ENCODE peak calls at places on chromosome 2, in ten cellular contexts. V is BJ; Y is posterior cingulate gyrus; B is tibial nerve; X is Kasumi-1; A is dermis blood vessel endothelial cell; Q is NCI-H187 treated with DMSO at 0.1 percent for 48 hours; S is adrenal gland; D is stimulated activated CD8-positive, alpha-beta memory T cell treated with anti-CD3 and anti-CD28 coated beads, Interleukin-15, amount 100 ng/mL, for 48 hours; P is CD8-positive, alpha-beta T cell. M is an unnamed sample.

GRCh38 chr2:19048593-19049264 is 309.7 kb downstream of the OSR1 start:
- DNase-seq in V (no peak), Y (no peak), B (no peak), X (no peak), A (no peak), Q (no peak), S (no peak), D (no peak), P (no peak), M (no peak)

GRCh38 chr2:241925821-241926441 is 56.4 kb downstream of the RTP5 start:
- DNase-seq in V (no peak), Y (no peak), B (no peak), X (no peak), A (no peak), Q (no peak), S (no peak), D (no peak), P (no peak), M (no peak)

GRCh38 chr2:84314250-84314649 is 144.8 kb downstream of the SUCLG1 start:
- DNase-seq in V (no peak), Y (no peak), B (no peak), X (no peak), A (no peak), Q (no peak), S (no peak), D (no peak), P (no peak), M (no peak)

GRCh38 chr2:38485734-38486133 is 108.7 kb upstream of the ATL2 start:
- DNase-seq in V (no peak), Y (no peak), B (no peak), X (peak), A (no peak), Q (no peak), S (no peak), D (no peak), P (no peak), M (no peak)

GRCh38 chr2:27509326-27509725 is 12.7 kb downstream of the GCKR start:
- DNase-seq in V (no peak), Y (no peak), B (no peak), X (no peak), A (no peak), Q (peak), S (no peak), D (no peak), P (no peak), M (peak)

GRCh38 chr2:99488999-99489757 is 639 bp downstream of the REV1 start:
- DNase-seq in V (no peak), Y (peak), B (peak), X (peak), A (peak), Q (no peak), S (peak), D (peak), P (peak), M (no peak)

GRCh38 chr2:69525261-69525660 is 88.0 kb upstream of the NFU1 start:
- DNase-seq in V (no peak), Y (no peak), B (no peak), X (no peak), A (no peak), Q (no peak), S (no peak), D (no peak), P (no peak), M (no peak)

GRCh38 chr2:66446924-66447323 is 12.0 kb downstream of the MEIS1 start:
- DNase-seq in V (no peak), Y (no peak), B (no peak), X (no peak), A (no peak), Q (no peak), S (no peak), D (no peak), P (no peak), M (no peak)

GRCh38 chr2:104889261-104890091 is 35.6 kb downstream of the POU3F3 start:
- DNase-seq in V (no peak), Y (no peak), B (no peak), X (peak), A (no peak), Q (no peak), S (no peak), D (no peak), P (no peak), M (no peak)

GRCh38 chr2:100470898-100471514 is 724 bp downstream of the NMS start:
- DNase-seq in V (no peak), Y (peak), B (no peak), X (no peak), A (peak), Q (no peak), S (peak), D (no peak), P (no peak), M (no peak)

GRCh38 chr2:102112271-102112670 is 30.3 kb upstream of the IL1R1 start:
- DNase-seq in V (no peak), Y (no peak), B (no peak), X (no peak), A (no peak), Q (no peak), S (no peak), D (no peak), P (no peak), M (no peak)

GRCh38 chr2:84849271-84849952 is 31.5 kb downstream of the TRABD2A start:
- DNase-seq in V (no peak), Y (no peak), B (no peak), X (no peak), A (no peak), Q (no peak), S (no peak), D (peak), P (peak), M (no peak)

GRCh38 chr2:7014201-7014640 is 97.0 kb downstream of the RNF144A start:
- DNase-seq in V (no peak), Y (peak), B (no peak), X (peak), A (peak), Q (no peak), S (no peak), D (no peak), P (peak), M (peak)

GRCh38 chr2:173997779-173998178 is 32.6 kb upstream of the SP3 start:
- DNase-seq in V (no peak), Y (no peak), B (peak), X (peak), A (peak), Q (no peak), S (no peak), D (no peak), P (no peak), M (no peak)

GRCh38 chr2:143259368-143259958 is 130.2 kb downstream of the ARHGAP15 start:
- DNase-seq in V (peak), Y (peak), B (peak), X (peak), A (peak), Q (no peak), S (peak), D (peak), P (peak), M (peak)

M was measured in astrocyte of the cerebellum.